ENCODE peak calls at places on chromosomes 16 and 17, in seven cellular contexts. D is NCI-H1092 treated with DMSO at 0.1 percent for 48 hours; U is stimulated activated CD4-positive, alpha-beta T cell treated with anti-CD3 and anti-CD28 coated beads, Interleukin-2, amount 100 ng/mL, for 48 hours; L is nephron progenitor cell; F is anterior cingulate cortex; S is mucosa of descending colon; W is mesothelial cell of epicardium. K is an unnamed sample.

GRCh38 chr16:73064227-73064995 is 16.5 kb upstream of the ZFHX3 start:
- DNase-seq in D (no peak), U (no peak), L (no peak), F (no peak), S (peak), W (no peak), K (no peak)

GRCh38 chr17:17917394-17917793 is 54.8 kb downstream of the TOM1L2 start:
- DNase-seq in D (no peak), U (no peak), L (no peak), F (no peak), S (no peak), W (no peak), K (no peak)

GRCh38 chr17:77497578-77497934 is 356.8 kb downstream of the SEC14L1 start:
- DNase-seq in D (no peak), U (no peak), L (no peak), F (no peak), S (no peak), W (no peak), K (no peak)

GRCh38 chr17:62052765-62053338 is 12.2 kb downstream of the MED13 start:
- DNase-seq in D (no peak), U (no peak), L (no peak), F (no peak), S (no peak), W (no peak), K (no peak)

GRCh38 chr16:11562941-11563340 is 23.8 kb downstream of the LITAF start:
- DNase-seq in D (no peak), U (no peak), L (no peak), F (no peak), S (no peak), W (no peak), K (no peak)

GRCh38 chr16:31130899-31131298 is 4.6 kb downstream of the PRSS8 start:
- DNase-seq in D (no peak), U (no peak), L (no peak), F (no peak), S (peak), W (peak), K (no peak)

GRCh38 chr16:69881141-69881540 is 70.0 kb upstream of the CLEC18A start:
- DNase-seq in D (no peak), U (no peak), L (no peak), F (no peak), S (no peak), W (no peak), K (no peak)

GRCh38 chr16:32116080-32116479 is 137.0 kb upstream of the TP53TG3D start:
- DNase-seq in D (no peak), U (no peak), L (no peak), F (no peak), S (no peak), W (no peak), K (peak)

GRCh38 chr16:87032554-87032953 is 284.6 kb downstream of the C16orf95 start:
- DNase-seq in D (no peak), U (no peak), L (no peak), F (no peak), S (no peak), W (no peak), K (no peak)

GRCh38 chr16:70685061-70685937 is 554 bp downstream of the MTSS2 start:
- DNase-seq in D (peak), U (no peak), L (no peak), F (no peak), S (no peak), W (no peak), K (peak)

GRCh38 chr16:25413962-25414361 is 156.3 kb upstream of the ZKSCAN2 start:
- DNase-seq in D (no peak), U (no peak), L (no peak), F (no peak), S (no peak), W (no peak), K (no peak)

GRCh38 chr16:87229230-87230192 is 87.7 kb downstream of the C16orf95 start:
- DNase-seq in D (no peak), U (no peak), L (no peak), F (no peak), S (no peak), W (no peak), K (no peak)

GRCh38 chr16:24645739-24646645 is 83.5 kb upstream of the TNRC6A start:
- DNase-seq in D (no peak), U (no peak), L (no peak), F (no peak), S (no peak), W (no peak), K (no peak)

GRCh38 chr16:12896562-12896961 is 4.8 kb upstream of the SHISA9 start:
- DNase-seq in D (peak), U (no peak), L (no peak), F (no peak), S (no peak), W (no peak), K (peak)

GRCh38 chr16:87487361-87487924 is 5.4 kb downstream of the ZCCHC14 start:
- DNase-seq in D (no peak), U (no peak), L (no peak), F (no peak), S (peak), W (no peak), K (no peak)